ENCODE peak calls at places on chromosome 19, in ten cellular contexts. T is activated T-cell treated with anti-CD3 and anti-CD28 coated beads, Interleukin-2, amount 50 U/mL, for 72 hours; M is AG04449; O is psoas muscle; I is fibroblast of the conjunctiva; G is CD8-positive, alpha-beta memory T cell; D is body of pancreas; Z is osteocyte; A is NCI-H1417; R is stimulated activated CD4-positive, alpha-beta T cell treated with anti-CD3 and anti-CD28 coated beads, Interleukin-15, amount 100 ng/mL, for 24 hours. U is an unnamed sample.

GRCh38 chr19:32404213-32404938 is 1.2 kb upstream of the DPY19L3 start:
- DNase-seq in Z (no peak), O (no peak), A (no peak), I (no peak), D (no peak), G (peak; percentile 2), M (no peak), R (no peak), T (no peak), U (no peak)

GRCh38 chr19:2331601-2332246 is 3.2 kb downstream of the SPPL2B start:
- DNase-seq in O (no peak), T (no peak), G (no peak), R (no peak), I (no peak), Z (no peak), D (no peak), M (no peak), A (peak; percentile 56), U (no peak)

GRCh38 chr19:29663861-29664752 is 1.2 kb upstream of the PLEKHF1 start:
- DNase-seq in D (no peak), G (no peak), A (no peak), O (no peak), I (no peak), T (no peak), M (no peak), R (peak; percentile 15), Z (no peak), U (no peak)

GRCh38 chr19:49669511-49669910 is 3.8 kb downstream of the BCL2L12 start:
- DNase-seq in M (no peak), Z (no peak), G (no peak), D (no peak), O (no peak), I (no peak), A (no peak), R (no peak), T (no peak), U (no peak)

GRCh38 chr19:3350014-3350663 is 16.2 kb upstream of the NFIC start:
- DNase-seq in A (no peak), Z (no peak), G (no peak), M (no peak), T (no peak), O (no peak), R (no peak), D (peak; percentile 95), I (no peak), U (no peak)

GRCh38 chr19:42528354-42529247 is at the start of gene CEACAM1:
- DNase-seq in G (peak; percentile 28), O (peak; percentile 17), I (no peak), D (peak; percentile 36), A (no peak), T (peak; percentile 59), M (no peak), R (peak; percentile 70), Z (no peak), U (no peak)

GRCh38 chr19:2015611-2015950 is at the start of gene BTBD2:
- DNase-seq in T (peak; percentile 60), R (peak; percentile 70), G (no peak), M (peak; percentile 10), A (peak; percentile 61), Z (no peak), O (peak; percentile 62), I (peak; percentile 71), D (peak; percentile 75), U (no peak)

GRCh38 chr19:16581145-16581970 is 9.1 kb upstream of the SLC35E1 start:
- DNase-seq in T (no peak), Z (no peak), I (no peak), A (no peak), O (peak; percentile 59), G (no peak), D (peak; percentile 72), M (no peak), R (no peak), U (no peak)

GRCh38 chr19:7287716-7288115 is 6.5 kb downstream of the INSR start:
- DNase-seq in I (no peak), D (peak; percentile 35), A (no peak), Z (no peak), O (no peak), G (no peak), R (no peak), T (no peak), M (no peak), U (no peak)

GRCh38 chr19:23784274-23784673 is 25.6 kb upstream of the ZNF681 start:
- DNase-seq in M (no peak), D (no peak), O (no peak), Z (peak; percentile 10), T (no peak), A (no peak), R (no peak), G (no peak), I (no peak), U (no peak)

GRCh38 chr19:29491491-29491890 is 34.3 kb upstream of the VSTM2B start:
- DNase-seq in G (no peak), R (no peak), T (no peak), A (no peak), M (no peak), O (no peak), Z (no peak), I (no peak), D (no peak), U (no peak)

GRCh38 chr19:33388817-33389573 is 15.5 kb downstream of the CEBPG start:
- DNase-seq in Z (no peak), G (no peak), T (no peak), O (peak; percentile 71), A (no peak), M (no peak), I (no peak), R (no peak), D (peak; percentile 8), U (no peak)

GRCh38 chr19:15223649-15224371 is 8.4 kb downstream of the EPHX3 start:
- DNase-seq in O (peak; percentile 28), A (peak; percentile 7), T (no peak), Z (no peak), G (no peak), R (no peak), I (no peak), D (no peak), M (no peak), U (no peak)

GRCh38 chr19:30073152-30074000 is 131.3 kb downstream of the URI1 start:
- DNase-seq in M (no peak), I (no peak), R (no peak), Z (no peak), T (no peak), A (no peak), G (no peak), D (no peak), O (no peak), U (no peak)

GRCh38 chr19:18428837-18429674 is 8.9 kb downstream of the ISYNA1 start:
- DNase-seq in A (peak; percentile 82), R (peak; percentile 84), M (no peak), D (peak; percentile 64), I (peak; percentile 69), Z (peak; percentile 96), G (peak; percentile 92), T (peak; percentile 79), O (peak; percentile 70), U (no peak)